ENCODE peak calls at places on chromosomes 4 and X, in six cellular contexts. K is aorta, Z is K562, V is mesenchymal stem cell, M is fibroblast of lung, H is upper lobe of left lung. I is an unnamed sample.
A peak's percentile ranks its signal among the peaks of the same experiment; 100 is the strongest.

GRCh38 chr4:30754021-30754420 is 33.9 kb downstream of the PCDH7 start:
- DNase-seq in K (no peak), Z (no peak), V (peak; percentile 62), M (peak; percentile 35), H (no peak), I (no peak)

GRCh38 chrX:25015486-25016360 is at the start of gene ARX:
- DNase-seq in K (no peak), Z (peak; percentile 65), V (peak; percentile 53), M (peak; percentile 61), H (peak; percentile 72), I (no peak)

GRCh38 chr4:161336016-161336415 is 827.8 kb downstream of the FSTL5 start:
- DNase-seq in K (no peak), Z (no peak), V (no peak), M (no peak), H (no peak), I (peak; percentile 90)

GRCh38 chrX:155768036-155768769 is 112.9 kb upstream of the VAMP7 start:
- DNase-seq in K (peak; percentile 58), Z (no peak), V (peak; percentile 64), M (peak; percentile 62), H (peak; percentile 66), I (no peak)

GRCh38 chrX:41086627-41086932 is 1.3 kb downstream of the USP9X start:
- DNase-seq in K (no peak), Z (peak; percentile 86), V (no peak), M (no peak), H (no peak), I (no peak)

GRCh38 chr4:152773322-152773721 is 6.2 kb downstream of the TIGD4 start:
- DNase-seq in K (no peak), Z (no peak), V (no peak), M (no peak), H (no peak), I (no peak)

GRCh38 chr4:138741366-138741765 is 274.2 kb upstream of the NOCT start:
- DNase-seq in K (no peak), Z (no peak), V (no peak), M (no peak), H (no peak), I (no peak)

GRCh38 chr4:26420903-26421302 is 69.4 kb downstream of the CCKAR start:
- DNase-seq in K (no peak), Z (no peak), V (peak; percentile 50), M (peak; percentile 68), H (no peak), I (no peak)

GRCh38 chr4:151166662-151167061 is 67.2 kb downstream of the RPS3A start:
- DNase-seq in K (no peak), Z (no peak), V (no peak), M (peak; percentile 40), H (no peak), I (no peak)
- H3K4me1 ChIP-seq in K (no peaks in the 10 kb centered on the region), Z (no peaks in the 10 kb centered on the region), V (peaks cover 7% of the 10 kb centered on the region), M (peaks cover 13% of the 10 kb centered on the region), H (peaks cover 16% of the 10 kb centered on the region), I (peaks cover 15% of the 10 kb centered on the region)

GRCh38 chr4:15547392-15547791 is 77.7 kb downstream of the CC2D2A start:
- DNase-seq in K (no peak), Z (no peak), V (no peak), M (no peak), H (no peak), I (no peak)
- H3K4me1 ChIP-seq in K (no peaks in the 10 kb centered on the region), Z (no peaks in the 10 kb centered on the region), V (peaks cover 3% of the 10 kb centered on the region), M (no peaks in the 10 kb centered on the region), H (no peaks in the 10 kb centered on the region), I (no peaks in the 10 kb centered on the region)

DNA sequence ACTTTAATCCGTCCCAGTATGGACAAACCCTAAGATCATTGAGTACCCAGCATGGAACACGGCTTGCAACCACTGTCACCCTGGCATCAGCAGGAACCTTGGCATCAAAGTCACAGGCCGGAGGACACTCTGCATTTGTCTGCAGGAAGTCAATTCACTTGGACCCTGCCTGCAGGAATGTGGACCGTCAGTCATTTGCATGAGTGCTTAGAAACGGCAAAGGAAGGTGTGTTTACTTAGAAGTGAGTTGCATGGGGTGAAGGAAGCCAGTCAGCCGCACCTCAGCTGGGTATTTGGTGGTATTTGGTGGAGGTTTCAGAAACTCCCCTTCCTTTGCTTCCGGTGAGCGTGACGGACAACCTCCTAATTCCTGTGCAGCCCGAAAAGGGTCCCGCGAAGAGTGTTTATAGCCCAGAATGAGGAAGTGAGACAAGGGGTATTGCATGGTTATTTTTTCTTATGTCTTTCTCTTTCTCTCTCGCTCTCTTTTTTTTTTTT is 15.5 kb downstream of the P2RY8 start:
- DNase-seq in K (no peak), Z (no peak), V (no peak), M (no peak), H (no peak), I (no peak)
- H3K4me1 ChIP-seq in K (no peaks in the 10 kb centered on the region), Z (no peaks in the 10 kb centered on the region), V (no peaks in the 10 kb centered on the region), M (no peaks in the 10 kb centered on the region), H (no peaks in the 10 kb centered on the region), I (no peaks in the 10 kb centered on the region)

GRCh38 chr4:38091636-38092035 is 131.4 kb downstream of the PTTG2 start:
- DNase-seq in K (no peak), Z (no peak), V (no peak), M (peak; percentile 43), H (no peak), I (no peak)
- H3K4me1 ChIP-seq in K (no peaks in the 10 kb centered on the region), Z (no peaks in the 10 kb centered on the region), V (peaks cover 1% of the 10 kb centered on the region), M (peaks cover 2% of the 10 kb centered on the region), H (no peaks in the 10 kb centered on the region), I (no peaks in the 10 kb centered on the region)

GRCh38 chrX:119676949-119677653 is 15.9 kb downstream of the SEPTIN6 start:
- DNase-seq in K (no peak), Z (no peak), V (no peak), M (no peak), H (no peak), I (no peak)
- H3K4me1 ChIP-seq in K (no peaks in the 10 kb centered on the region), Z (no peaks in the 10 kb centered on the region), V (peaks cover 7% of the 10 kb centered on the region), M (no peaks in the 10 kb centered on the region), H (no peaks in the 10 kb centered on the region), I (no peaks in the 10 kb centered on the region)

GRCh38 chr4:125590158-125590557 is 275.4 kb downstream of the FAT4 start:
- DNase-seq in K (no peak), Z (no peak), V (no peak), M (no peak), H (no peak), I (no peak)
- H3K4me1 ChIP-seq in K (no peaks in the 10 kb centered on the region), Z (no peaks in the 10 kb centered on the region), V (no peaks in the 10 kb centered on the region), M (no peaks in the 10 kb centered on the region), H (no peaks in the 10 kb centered on the region), I (no peaks in the 10 kb centered on the region)

GRCh38 chr4:146640021-146640425 is 1.3 kb downstream of the POU4F2 start:
- DNase-seq in K (no peak), Z (no peak), V (no peak), M (no peak), H (peak; percentile 78), I (no peak)
- H3K4me1 ChIP-seq in K (no peaks in the 10 kb centered on the region), Z (no peaks in the 10 kb centered on the region), V (peaks cover 29% of the 10 kb centered on the region), M (no peaks in the 10 kb centered on the region), H (peaks cover 10% of the 10 kb centered on the region), I (no peaks in the 10 kb centered on the region)

DNA sequence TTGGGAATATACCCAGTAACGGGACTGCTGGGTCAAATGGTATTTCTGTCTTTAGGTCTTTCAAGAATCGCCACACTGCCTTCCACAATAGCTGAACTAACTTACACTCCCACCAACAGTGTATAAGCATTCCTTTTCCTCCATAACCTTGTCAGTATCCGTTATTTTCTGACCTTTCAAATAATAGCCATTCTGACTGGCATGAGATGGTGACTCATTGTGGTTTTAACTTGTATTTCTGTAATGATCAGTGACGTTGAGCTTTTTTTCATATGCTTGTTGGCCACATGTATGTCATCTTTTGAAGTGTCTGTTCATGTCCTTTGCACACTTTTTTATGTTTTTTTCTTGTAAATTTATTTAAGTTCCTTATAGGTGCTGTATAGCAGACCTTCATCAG is 81.2 kb downstream of the ADAM29 start:
- DNase-seq in K (no peak), Z (no peak), V (peak; percentile 4), M (no peak), H (no peak), I (no peak)
- H3K4me1 ChIP-seq in K (no peaks in the 10 kb centered on the region), Z (no peaks in the 10 kb centered on the region), V (no peaks in the 10 kb centered on the region), M (no peaks in the 10 kb centered on the region), H (no peaks in the 10 kb centered on the region), I (no peaks in the 10 kb centered on the region)

GRCh38 chr4:184385705-184386141 is 88.6 kb downstream of the IRF2 start:
- DNase-seq in K (no peak), Z (no peak), V (no peak), M (no peak), H (no peak), I (no peak)
- H3K4me1 ChIP-seq in K (no peaks in the 10 kb centered on the region), Z (peaks cover 54% of the 10 kb centered on the region), V (peaks cover 23% of the 10 kb centered on the region), M (peaks cover 23% of the 10 kb centered on the region), H (peaks cover 42% of the 10 kb centered on the region), I (peaks cover 24% of the 10 kb centered on the region)

I was measured in HAP-1.